ENCODE peak calls at places on chromosomes 16 and 17, in five cellular contexts. K is heart left ventricle, S is sigmoid colon, B is fibroblast of mammary gland, Y is kidney epithelial cell. W is an unnamed sample.

GRCh38 chr17:17206913-17207368 is 808 bp upstream of the PLD6 start:
- DNase-seq in B (no peak), Y (no peak), K (no peak), S (no peak), W (no peak)

GRCh38 chr16:15822957-15823356 is 33.9 kb downstream of the MYH11 start:
- DNase-seq in Y (no peak), B (no peak), S (peak; percentile 97), K (no peak), W (no peak)

GRCh38 chr16:79997257-79997656 is 396.7 kb upstream of the MAF start:
- DNase-seq in Y (no peak), S (no peak), K (no peak), B (peak; percentile 17), W (peak; percentile 58)

GRCh38 chr16:69199382-69199781 is 12.4 kb downstream of the SNTB2 start:
- DNase-seq in K (no peak), S (peak; percentile 83), Y (no peak), B (peak; percentile 94), W (peak; percentile 83)

GRCh38 chr16:50704245-50704644 is 10.8 kb downstream of the NOD2 start:
- DNase-seq in S (no peak), Y (no peak), B (no peak), K (no peak), W (no peak)

GRCh38 chr16:4328580-4329353 is 12.9 kb downstream of the GLIS2 start:
- DNase-seq in B (no peak), S (peak; percentile 76), Y (no peak), K (peak; percentile 79), W (no peak)

GRCh38 chr17:73342057-73342522 is 30.3 kb upstream of the CDC42EP4 start:
- DNase-seq in K (peak; percentile 89), B (peak; percentile 69), Y (peak; percentile 93), S (peak; percentile 98), W (peak; percentile 88)

GRCh38 chr17:78624461-78625216 is 47.4 kb upstream of the DNAH17 start:
- DNase-seq in K (no peak), S (no peak), Y (no peak), B (no peak), W (no peak)

GRCh38 chr17:74736423-74737298 is at the start of gene RAB37:
- DNase-seq in Y (no peak), B (peak; percentile 44), K (no peak), S (no peak), W (no peak)

GRCh38 chr17:73474370-73474988 is 162.7 kb upstream of the CDC42EP4 start:
- DNase-seq in B (peak; percentile 77), S (peak; percentile 73), Y (no peak), K (peak; percentile 95), W (peak; percentile 86)

GRCh38 chr17:39845052-39845976 is 18.8 kb downstream of the IKZF3 start:
- DNase-seq in S (no peak), K (no peak), B (no peak), Y (no peak), W (no peak)

GRCh38 chr17:13030459-13031305 is 12.9 kb upstream of the ELAC2 start:
- DNase-seq in B (peak; percentile 65), K (no peak), S (no peak), Y (no peak), W (peak; percentile 69)

GRCh38 chr17:56697190-56697589 is 103.7 kb downstream of the NOG start:
- DNase-seq in Y (no peak), K (no peak), B (no peak), S (no peak), W (no peak)

GRCh38 chr17:63514974-63515373 is 8.2 kb upstream of the KCNH6 start:
- DNase-seq in B (no peak), Y (no peak), K (no peak), S (no peak), W (no peak)

GRCh38 chr16:19578378-19578851 is 22.9 kb downstream of the VPS35L start:
- DNase-seq in K (no peak), B (peak; percentile 50), Y (no peak), S (peak; percentile 78), W (no peak)

GRCh38 chr16:57615813-57616212 is 12.6 kb upstream of the ADGRG1 start:
- DNase-seq in Y (no peak), K (no peak), S (peak; percentile 27), B (no peak), W (no peak)

GRCh38 chr16:11139624-11140375 is 116.2 kb downstream of the SOCS1 start:
- DNase-seq in B (no peak), K (no peak), S (no peak), Y (no peak), W (no peak)

GRCh38 chr16:4277987-4278513 is 5.2 kb upstream of the TFAP4 start:
- DNase-seq in B (no peak), K (no peak), S (no peak), Y (no peak), W (no peak)

GRCh38 chr17:79024901-79025737 is 1.1 kb downstream of the C1QTNF1 start:
- DNase-seq in K (peak; percentile 89), Y (no peak), S (peak; percentile 88), B (peak; percentile 45), W (no peak)

GRCh38 chr16:9226924-9227323 is 135.5 kb downstream of the HAPSTR1 start:
- DNase-seq in S (no peak), B (no peak), Y (no peak), K (no peak), W (no peak)

GRCh38 chr16:72987480-72987901 is 60.4 kb downstream of the ZFHX3 start:
- DNase-seq in B (no peak), S (no peak), K (no peak), Y (no peak), W (no peak)

GRCh38 chr17:11488407-11488806 is 109.9 kb upstream of the DNAH9 start:
- DNase-seq in S (no peak), K (no peak), B (no peak), Y (no peak), W (no peak)

GRCh38 chr17:78655251-78655940 is 78.2 kb upstream of the DNAH17 start:
- DNase-seq in Y (no peak), K (no peak), B (no peak), S (peak; percentile 27), W (no peak)

GRCh38 chr16:81889896-81890634 is 111.0 kb downstream of the PLCG2 start:
- DNase-seq in S (no peak), B (peak; percentile 59), Y (no peak), K (peak; percentile 44), W (peak; percentile 84)

GRCh38 chr17:41811549-41812175 is at the start of gene P3H4:
- DNase-seq in K (peak; percentile 77), S (peak; percentile 90), B (peak; percentile 71), Y (no peak), W (peak; percentile 83)

GRCh38 chr16:24635900-24636610 is 93.4 kb upstream of the TNRC6A start:
- DNase-seq in K (peak; percentile 74), B (peak; percentile 97), S (peak; percentile 91), Y (peak; percentile 72), W (peak; percentile 97)

GRCh38 chr17:44916781-44917241 is 1.5 kb upstream of the GFAP start:
- DNase-seq in K (peak; percentile 89), S (peak; percentile 89), Y (no peak), B (peak; percentile 19), W (no peak)

GRCh38 chr16:920722-921121 is 50.1 kb downstream of the LMF1 start:
- DNase-seq in S (no peak), B (peak; percentile 2), K (peak; percentile 53), Y (no peak), W (peak; percentile 47)

GRCh38 chr16:5615868-5616642 is 518.5 kb upstream of the EEF2KMT start:
- DNase-seq in K (peak; percentile 38), S (peak; percentile 66), Y (no peak), B (peak; percentile 16), W (no peak)

GRCh38 chr16:82699711-82700495 is 73.1 kb downstream of the CDH13 start:
- DNase-seq in S (no peak), Y (peak; percentile 16), B (peak; percentile 87), K (peak; percentile 37), W (peak; percentile 87)

DNA sequence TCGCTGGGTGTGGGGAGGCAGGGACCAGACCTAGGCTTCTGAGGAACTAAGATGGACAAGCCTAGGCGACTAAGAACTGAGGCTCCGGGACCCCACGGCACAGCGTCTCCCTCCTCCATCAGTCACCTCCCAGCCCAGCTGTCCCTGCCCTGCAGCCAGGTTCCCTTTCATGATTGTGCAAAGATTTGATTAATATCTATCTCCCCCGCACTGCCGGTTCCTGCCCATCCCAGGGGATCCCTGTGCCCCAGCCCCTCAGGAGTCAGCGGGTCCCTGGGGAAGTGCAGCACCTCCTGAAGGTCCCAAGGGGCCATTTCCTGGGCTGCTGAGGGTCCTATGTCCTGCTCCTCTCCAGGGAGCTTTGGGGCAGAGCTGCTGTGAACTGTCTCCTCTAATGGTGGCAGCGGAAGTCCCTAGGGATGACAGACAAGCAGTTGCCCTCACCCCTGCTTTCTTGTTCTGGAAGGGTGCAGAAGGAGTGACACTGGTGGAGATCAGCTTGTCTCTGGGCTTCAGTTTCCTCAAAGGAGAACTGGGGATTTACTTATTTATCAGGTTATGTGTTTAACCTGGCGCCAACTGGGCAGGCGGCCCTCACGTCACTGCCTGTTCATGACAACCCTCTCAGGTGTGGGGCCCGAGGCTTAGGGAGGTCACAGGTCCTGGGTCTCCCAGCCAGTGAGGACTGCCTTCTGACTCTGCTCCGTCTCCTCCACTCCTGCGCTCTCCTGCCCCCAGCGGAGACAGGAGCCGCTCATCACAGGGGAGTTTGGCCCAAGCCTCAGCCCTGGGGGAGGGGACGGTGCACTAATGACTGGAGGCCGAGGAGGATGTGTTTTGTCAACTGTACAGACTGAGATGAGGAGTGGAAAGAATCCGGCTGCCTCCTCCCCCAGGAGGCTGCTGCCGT is 1.9 kb upstream of the C16orf74 start:
- DNase-seq in S (peak; percentile 78), B (no peak), Y (no peak), K (no peak), W (peak; percentile 63)
- TF ChIP-seq CTCF in S (no peak), B (no peak), Y (peak; percentile 33), K (peak; percentile 32), W (peak; percentile 64)

DNA sequence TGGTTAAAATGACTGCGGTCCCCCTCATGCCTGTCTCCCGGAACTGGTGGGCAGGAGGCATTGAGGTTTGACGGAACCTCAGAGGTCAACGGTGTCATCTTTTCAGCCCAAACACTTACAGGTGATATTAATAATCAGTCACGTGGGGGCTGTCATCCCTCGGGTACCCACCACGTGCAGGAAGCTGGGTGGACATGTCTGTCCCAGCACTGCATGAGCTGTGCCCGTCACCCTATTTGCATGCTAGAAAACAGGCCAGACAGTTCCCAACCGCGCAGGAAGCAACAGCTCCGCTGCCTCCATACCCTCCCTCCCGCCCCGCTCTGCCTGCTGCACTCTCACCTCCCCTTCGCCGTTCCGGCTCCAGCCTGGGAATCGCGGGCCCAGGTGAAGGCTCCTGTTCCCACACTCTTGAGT is 1.4 kb downstream of the SYNGR3 start:
- DNase-seq in Y (no peak), S (no peak), K (no peak), B (no peak), W (no peak)
- H3K4me3 ChIP-seq in Y (no peak overlapping the region), S (no peak overlapping the region), K (no peak overlapping the region), B (no peak overlapping the region), W (no peak overlapping the region)

GRCh38 chr16:75319513-75320401 is 68.3 kb upstream of the BCAR1 start:
- DNase-seq in K (no peak), Y (peak; percentile 74), S (no peak), B (peak; percentile 92), W (peak; percentile 96)
- TF ChIP-seq CTCF in K (no peak), Y (no peak), S (no peak), B (no peak), W (no peak)

GRCh38 chr17:82232322-82232785 is 3.5 kb downstream of the SLC16A3 start:
- DNase-seq in S (peak; percentile 79), Y (no peak), B (no peak), K (no peak), W (no peak)

GRCh38 chr17:82229686-82230626 is 1.1 kb downstream of the SLC16A3 start:
- DNase-seq in K (no peak), B (no peak), Y (no peak), S (peak; percentile 78), W (no peak)

GRCh38 chr17:82231312-82231561 is 2.4 kb downstream of the SLC16A3 start:
- DNase-seq in B (no peak), Y (no peak), K (no peak), S (no peak), W (no peak)

GRCh38 chr17:82231562-82232321 is 2.9 kb downstream of the SLC16A3 start:
- DNase-seq in S (peak; percentile 93), B (peak; percentile 82), Y (no peak), K (peak; percentile 88), W (peak; percentile 68)

GRCh38 chr17:82230627-82231311 is 1.9 kb downstream of the SLC16A3 start:
- DNase-seq in B (peak; percentile 84), Y (no peak), S (peak; percentile 93), K (peak; percentile 91), W (peak; percentile 89)
- H3K4me3 ChIP-seq in B (peak overlapping the region; percentile 85), Y (peak overlapping the region; percentile 84), S (peak overlapping the region; percentile 51), K (peak overlapping the region; percentile 77), W (peak overlapping the region; percentile 68)

W was measured in choroid plexus epithelial cell.